ENCODE peak calls at places on chromosome 1, in four cellular contexts. One of them, this sample, is unnamed.

GRCh38 chr1:6460349-6461236 is 5.4 kb downstream of the TNFRSF25 start:
- DNase-seq in GM20000: peak; percentile 87
- DNase-seq in GM13976: peak; percentile 83
- DNase-seq in endothelial cell: no peak
- DNase-seq in this sample: no peak

GRCh38 chr1:232806071-232806510 is 875 bp downstream of the MAP10 start:
- DNase-seq in GM20000: no peak
- DNase-seq in GM13976: peak; percentile 11
- DNase-seq in endothelial cell: no peak
- DNase-seq in this sample: no peak

GRCh38 chr1:27521336-27522147 is 31.6 kb upstream of the WASF2 start:
- DNase-seq in GM20000: no peak
- DNase-seq in GM13976: no peak
- DNase-seq in endothelial cell: no peak
- DNase-seq in this sample: no peak

GRCh38 chr1:19044975-19045831 is 88.7 kb upstream of the IFFO2 start:
- DNase-seq in GM20000: no peak
- DNase-seq in GM13976: no peak
- DNase-seq in endothelial cell: no peak
- DNase-seq in this sample: no peak

GRCh38 chr1:156245451-156246232 is 2.2 kb downstream of the PAQR6 start:
- DNase-seq in GM20000: peak; percentile 80
- DNase-seq in GM13976: peak; percentile 79
- DNase-seq in endothelial cell: peak; percentile 46
- DNase-seq in this sample: no peak

GRCh38 chr1:178192686-178193085 is 98.8 kb downstream of the RASAL2 start:
- DNase-seq in GM20000: no peak
- DNase-seq in GM13976: no peak
- DNase-seq in endothelial cell: peak; percentile 18
- DNase-seq in this sample: no peak

GRCh38 chr1:34829250-34829649 is 30.3 kb downstream of the SMIM12 start:
- DNase-seq in GM20000: no peak
- DNase-seq in GM13976: no peak
- DNase-seq in endothelial cell: no peak
- DNase-seq in this sample: no peak

GRCh38 chr1:62285984-62286481 is 33.2 kb downstream of the KANK4 start:
- DNase-seq in GM20000: no peak
- DNase-seq in GM13976: no peak
- DNase-seq in endothelial cell: peak; percentile 28
- DNase-seq in this sample: peak; percentile 60

GRCh38 chr1:30754684-30755171 is 2.8 kb downstream of the LAPTM5 start:
- DNase-seq in GM20000: peak; percentile 56
- DNase-seq in GM13976: peak; percentile 67
- DNase-seq in endothelial cell: no peak
- DNase-seq in this sample: no peak

GRCh38 chr1:99598738-99599411 is 47.0 kb upstream of the PALMD start:
- DNase-seq in GM20000: no peak
- DNase-seq in GM13976: no peak
- DNase-seq in endothelial cell: no peak
- DNase-seq in this sample: no peak

GRCh38 chr1:23865543-23865930 is 2.6 kb downstream of the FUCA1 start:
- DNase-seq in GM20000: peak; percentile 38
- DNase-seq in GM13976: no peak
- DNase-seq in endothelial cell: no peak
- DNase-seq in this sample: no peak

GRCh38 chr1:153578936-153579335 is 13.3 kb upstream of the S100A2 start:
- DNase-seq in GM20000: no peak
- DNase-seq in GM13976: no peak
- DNase-seq in endothelial cell: no peak
- DNase-seq in this sample: peak; percentile 22

GRCh38 chr1:235831148-235831547 is 35.6 kb downstream of the LYST start:
- DNase-seq in GM20000: peak; percentile 34
- DNase-seq in GM13976: peak; percentile 35
- DNase-seq in endothelial cell: no peak
- DNase-seq in this sample: no peak

GRCh38 chr1:88736633-88737248 is 52.7 kb downstream of the PKN2 start:
- DNase-seq in GM20000: no peak
- DNase-seq in GM13976: no peak
- DNase-seq in endothelial cell: peak; percentile 42
- DNase-seq in this sample: peak; percentile 25

GRCh38 chr1:206797534-206798383 is 25.5 kb upstream of the IL10 start:
- DNase-seq in GM20000: no peak
- DNase-seq in GM13976: no peak
- DNase-seq in endothelial cell: peak; percentile 45
- DNase-seq in this sample: peak; percentile 65

GRCh38 chr1:29239142-29239541 is 2.8 kb downstream of the PTPRU start:
- DNase-seq in GM20000: no peak
- DNase-seq in GM13976: no peak
- DNase-seq in endothelial cell: no peak
- DNase-seq in this sample: no peak

GRCh38 chr1:36369061-36369470 is 16.7 kb downstream of the STK40 start:
- DNase-seq in GM20000: peak; percentile 80
- DNase-seq in GM13976: peak; percentile 88
- DNase-seq in endothelial cell: peak; percentile 87
- DNase-seq in this sample: peak; percentile 87

GRCh38 chr1:222777977-222778376 is 36.9 kb upstream of the DISP1 start:
- DNase-seq in GM20000: no peak
- DNase-seq in GM13976: no peak
- DNase-seq in endothelial cell: no peak
- DNase-seq in this sample: no peak

GRCh38 chr1:8711161-8711560 is 106.3 kb downstream of the RERE start:
- DNase-seq in GM20000: no peak
- DNase-seq in GM13976: no peak
- DNase-seq in endothelial cell: no peak
- DNase-seq in this sample: no peak

GRCh38 chr1:151143986-151144385 is 2.4 kb downstream of the SEMA6C start:
- DNase-seq in GM20000: no peak
- DNase-seq in GM13976: no peak
- DNase-seq in endothelial cell: peak; percentile 50
- DNase-seq in this sample: peak; percentile 29

GRCh38 chr1:2276803-2277580 is 48.9 kb downstream of the SKI start:
- DNase-seq in GM20000: no peak
- DNase-seq in GM13976: no peak
- DNase-seq in endothelial cell: no peak
- DNase-seq in this sample: no peak

GRCh38 chr1:214154596-214155261 is 126.2 kb upstream of the SMYD2 start:
- DNase-seq in GM20000: no peak
- DNase-seq in GM13976: no peak
- DNase-seq in endothelial cell: no peak
- DNase-seq in this sample: peak; percentile 72

GRCh38 chr1:60078182-60078581 is 4.6 kb upstream of the C1orf87 start:
- DNase-seq in GM20000: no peak
- DNase-seq in GM13976: no peak
- DNase-seq in endothelial cell: no peak
- DNase-seq in this sample: no peak

GRCh38 chr1:62637392-62638105 is 40.2 kb downstream of the ANGPTL3 start:
- DNase-seq in GM20000: no peak
- DNase-seq in GM13976: no peak
- DNase-seq in endothelial cell: no peak
- DNase-seq in this sample: no peak

GRCh38 chr1:94095744-94096469 is 25.0 kb downstream of the ABCA4 start:
- DNase-seq in GM20000: no peak
- DNase-seq in GM13976: no peak
- DNase-seq in endothelial cell: no peak
- DNase-seq in this sample: no peak

GRCh38 chr1:168121314-168122029 is 15.3 kb downstream of the GPR161 start:
- DNase-seq in GM20000: no peak
- DNase-seq in GM13976: no peak
- DNase-seq in endothelial cell: no peak
- DNase-seq in this sample: no peak